ENCODE peak calls at places on chromosome 6, in four cellular contexts. One of them, this sample, is unnamed.

GRCh38 chr6:51594981-51595380 is 492.4 kb downstream of the PKHD1 start:
- DNase-seq in GM12878: no peak
- DNase-seq in K562: no peak
- DNase-seq in GM12891: no peak
- DNase-seq in this sample: no peak

GRCh38 chr6:113776998-113777397 is 80.1 kb upstream of the MARCKS start:
- DNase-seq in GM12878: no peak
- DNase-seq in K562: no peak
- DNase-seq in GM12891: no peak
- DNase-seq in this sample: no peak

GRCh38 chr6:90319044-90319443 is 22.4 kb upstream of the BACH2 start:
- DNase-seq in GM12878: no peak
- DNase-seq in K562: peak
- DNase-seq in GM12891: no peak
- DNase-seq in this sample: no peak

GRCh38 chr6:126721581-126722145 is 381.7 kb downstream of the CENPW start:
- DNase-seq in GM12878: no peak
- DNase-seq in K562: no peak
- DNase-seq in GM12891: no peak
- DNase-seq in this sample: no peak

GRCh38 chr6:11433860-11434259 is 103.7 kb upstream of the TMEM170B start:
- DNase-seq in GM12878: no peak
- DNase-seq in K562: no peak
- DNase-seq in GM12891: no peak
- DNase-seq in this sample: no peak

GRCh38 chr6:11083491-11083890 is 10.1 kb upstream of the SMIM13 start:
- DNase-seq in GM12878: no peak
- DNase-seq in K562: no peak
- DNase-seq in GM12891: no peak
- DNase-seq in this sample: no peak

GRCh38 chr6:45448417-45449389 is 71.0 kb upstream of the SUPT3H start:
- DNase-seq in GM12878: no peak
- DNase-seq in K562: no peak
- DNase-seq in GM12891: no peak
- DNase-seq in this sample: no peak

GRCh38 chr6:168704678-168705077 is 263.7 kb downstream of the SMOC2 start:
- DNase-seq in GM12878: no peak
- DNase-seq in K562: no peak
- DNase-seq in GM12891: no peak
- DNase-seq in this sample: no peak

GRCh38 chr6:37485259-37485658 is 14.4 kb downstream of the CCDC167 start:
- DNase-seq in GM12878: no peak
- DNase-seq in K562: peak
- DNase-seq in GM12891: no peak
- DNase-seq in this sample: no peak

GRCh38 chr6:44266347-44266746 is 996 bp upstream of the NFKBIE start:
- DNase-seq in GM12878: no peak
- DNase-seq in K562: no peak
- DNase-seq in GM12891: no peak
- DNase-seq in this sample: no peak

GRCh38 chr6:16494781-16495180 is 256.4 kb downstream of the GMPR start:
- DNase-seq in GM12878: peak
- DNase-seq in K562: no peak
- DNase-seq in GM12891: no peak
- DNase-seq in this sample: no peak

GRCh38 chr6:135159531-135159930 is 21.6 kb upstream of the MYB start:
- DNase-seq in GM12878: no peak
- DNase-seq in K562: no peak
- DNase-seq in GM12891: no peak
- DNase-seq in this sample: peak

GRCh38 chr6:87654880-87655454 is 47.1 kb downstream of the AKIRIN2 start:
- DNase-seq in GM12878: no peak
- DNase-seq in K562: no peak
- DNase-seq in GM12891: no peak
- DNase-seq in this sample: no peak

GRCh38 chr6:109379706-109380105 is 2.6 kb downstream of the CD164 start:
- DNase-seq in GM12878: no peak
- DNase-seq in K562: no peak
- DNase-seq in GM12891: no peak
- DNase-seq in this sample: no peak

GRCh38 chr6:51152594-51152993 is 333.9 kb downstream of the TFAP2B start:
- DNase-seq in GM12878: no peak
- DNase-seq in K562: peak
- DNase-seq in GM12891: no peak
- DNase-seq in this sample: no peak

GRCh38 chr6:1105833-1106400 is 206.0 kb upstream of the FOXQ1 start:
- DNase-seq in GM12878: no peak
- DNase-seq in K562: no peak
- DNase-seq in GM12891: no peak
- DNase-seq in this sample: no peak

GRCh38 chr6:15626160-15626559 is 36.7 kb downstream of the DTNBP1 start:
- DNase-seq in GM12878: no peak
- DNase-seq in K562: no peak
- DNase-seq in GM12891: no peak
- DNase-seq in this sample: no peak

GRCh38 chr6:104625536-104625935 is 234.2 kb downstream of the HACE1 start:
- DNase-seq in GM12878: no peak
- DNase-seq in K562: no peak
- DNase-seq in GM12891: no peak
- DNase-seq in this sample: no peak

GRCh38 chr6:68279793-68280557 is 355.1 kb upstream of the ADGRB3 start:
- DNase-seq in GM12878: no peak
- DNase-seq in K562: peak
- DNase-seq in GM12891: no peak
- DNase-seq in this sample: no peak

GRCh38 chr6:136782021-136782770 is 10.1 kb downstream of the MAP3K5 start:
- DNase-seq in GM12878: no peak
- DNase-seq in K562: no peak
- DNase-seq in GM12891: no peak
- DNase-seq in this sample: no peak

GRCh38 chr6:37630281-37630799 is 67.3 kb downstream of the MDGA1 start:
- DNase-seq in GM12878: no peak
- DNase-seq in K562: peak
- DNase-seq in GM12891: no peak
- DNase-seq in this sample: no peak

GRCh38 chr6:136031982-136032381 is 180.5 kb downstream of the PDE7B start:
- DNase-seq in GM12878: no peak
- DNase-seq in K562: peak
- DNase-seq in GM12891: no peak
- DNase-seq in this sample: no peak

DNA sequence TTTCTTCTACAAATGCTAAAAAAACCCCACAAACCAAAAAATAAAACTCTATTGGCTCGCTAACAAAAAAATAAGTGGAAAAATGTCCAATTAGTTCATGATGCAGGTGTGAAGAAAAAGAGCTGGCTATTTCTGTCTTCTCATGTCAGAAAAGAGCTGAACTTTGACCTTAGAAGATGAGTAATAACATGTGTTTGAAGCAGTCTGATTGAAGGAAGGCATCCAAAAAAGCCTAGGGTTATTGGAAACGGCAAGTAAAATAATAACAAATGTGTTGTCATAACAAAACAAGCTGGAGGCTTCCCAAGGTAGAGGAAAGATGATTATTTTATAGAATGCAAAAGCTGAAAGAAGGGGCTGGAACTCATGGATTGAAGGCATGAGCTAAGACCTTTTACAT is 94.3 kb upstream of the FAM184A start:
- DNase-seq in GM12878: no peak
- DNase-seq in K562: peak
- DNase-seq in GM12891: no peak
- DNase-seq in this sample: no peak
- TF ChIP-seq SPI1 in GM12878: no peak
- TF ChIP-seq SPI1 in K562: no peak
- TF ChIP-seq SPI1 in GM12891: no peak
- TF ChIP-seq SPI1 in this sample: no peak

GRCh38 chr6:81909981-81910910 is 157.8 kb upstream of the TENT5A start:
- DNase-seq in GM12878: no peak
- DNase-seq in K562: no peak
- DNase-seq in GM12891: no peak
- DNase-seq in this sample: no peak
- TF ChIP-seq SPI1 in GM12878: no peak
- TF ChIP-seq SPI1 in K562: no peak
- TF ChIP-seq SPI1 in GM12891: no peak
- TF ChIP-seq SPI1 in this sample: no peak

DNA sequence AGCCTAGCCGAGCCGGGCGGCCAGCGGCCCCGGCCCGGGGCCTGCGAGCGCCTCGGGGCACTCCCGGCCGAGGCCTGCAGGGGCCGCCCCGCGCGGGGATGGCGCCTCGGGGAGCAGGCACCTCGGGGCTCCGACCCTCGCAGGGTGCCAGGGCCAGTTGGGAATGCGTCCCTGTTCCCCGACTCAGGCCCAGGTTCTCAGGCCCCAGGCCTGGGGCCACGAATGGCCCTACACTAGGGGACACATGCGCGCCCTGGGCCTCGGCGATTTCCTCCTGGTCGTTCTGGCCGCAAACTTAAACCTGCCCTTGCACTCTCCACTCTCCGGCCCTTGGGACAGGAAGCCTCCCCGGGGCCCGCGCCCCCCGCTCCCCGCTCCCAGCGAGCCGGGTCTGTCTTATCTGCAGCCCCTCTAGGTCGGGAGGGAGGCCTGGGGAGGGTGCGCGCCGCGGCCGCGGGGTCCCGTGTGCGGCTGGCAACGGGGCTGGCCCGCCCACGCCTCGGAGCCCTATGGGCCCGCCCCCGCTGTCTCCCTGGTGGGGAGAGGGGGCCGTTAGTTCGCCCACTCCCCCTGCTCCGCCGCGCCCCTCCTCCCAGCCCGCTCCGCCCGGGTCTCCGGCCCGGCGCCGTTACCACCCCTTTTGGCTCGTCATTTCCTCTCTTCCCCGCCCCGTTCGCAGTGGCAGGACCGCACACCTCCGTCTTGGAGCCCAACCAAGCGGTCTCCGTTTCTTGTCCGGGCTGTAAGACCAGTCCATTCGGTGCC is 611 bp downstream of the NFYA start:
- DNase-seq in GM12878: peak
- DNase-seq in K562: peak
- DNase-seq in GM12891: peak
- DNase-seq in this sample: peak
- TF ChIP-seq SPI1 in GM12878: peak
- TF ChIP-seq SPI1 in K562: peak
- TF ChIP-seq SPI1 in GM12891: peak
- TF ChIP-seq SPI1 in this sample: peak

DNA sequence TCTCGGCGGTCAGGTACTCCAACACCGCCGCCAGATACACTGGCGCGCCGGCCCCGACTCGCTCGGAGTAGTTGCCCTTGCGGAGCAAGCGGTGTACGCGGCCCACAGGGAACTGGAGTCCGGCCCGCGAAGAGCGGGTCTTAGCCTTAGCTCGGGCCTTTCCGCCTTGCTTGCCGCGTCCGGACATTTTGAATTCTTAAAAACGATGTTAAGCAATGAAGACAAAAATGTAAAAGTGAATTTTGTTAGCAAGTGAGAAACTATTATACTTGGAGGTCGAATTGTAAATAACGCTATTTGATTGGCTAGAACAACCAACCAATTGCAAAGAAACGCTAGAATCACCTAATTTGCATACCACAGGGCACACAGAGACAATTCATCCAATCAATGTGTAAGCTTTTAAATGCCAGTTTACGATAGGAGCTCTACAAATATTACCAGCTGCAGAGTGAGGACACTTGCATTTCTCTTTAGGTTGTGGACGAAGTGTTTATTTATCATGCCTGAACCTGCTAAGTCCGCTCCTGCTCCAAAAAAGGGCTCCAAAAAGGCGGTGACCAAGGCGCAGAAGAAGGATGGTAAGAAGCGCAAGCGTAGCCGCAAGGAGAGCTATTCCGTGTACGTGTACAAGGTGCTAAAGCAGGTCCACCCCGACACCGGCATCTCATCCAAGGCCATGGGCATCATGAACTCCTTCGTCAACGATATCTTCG is 112.0 kb downstream of the HFE start:
- DNase-seq in GM12878: peak
- DNase-seq in K562: peak
- DNase-seq in GM12891: no peak
- DNase-seq in this sample: peak
- TF ChIP-seq SPI1 in GM12878: no peak
- TF ChIP-seq SPI1 in K562: no peak
- TF ChIP-seq SPI1 in GM12891: no peak
- TF ChIP-seq SPI1 in this sample: no peak

GRCh38 chr6:12593720-12594540 is 122.6 kb upstream of the PHACTR1 start:
- DNase-seq in GM12878: no peak
- DNase-seq in K562: peak
- DNase-seq in GM12891: no peak
- DNase-seq in this sample: no peak

GRCh38 chr6:12594541-12594893 is 122.0 kb upstream of the PHACTR1 start:
- DNase-seq in GM12878: no peak
- DNase-seq in K562: no peak
- DNase-seq in GM12891: no peak
- DNase-seq in this sample: no peak

GRCh38 chr6:12598919-12599318 is 117.6 kb upstream of the PHACTR1 start:
- DNase-seq in GM12878: no peak
- DNase-seq in K562: no peak
- DNase-seq in GM12891: no peak
- DNase-seq in this sample: no peak

GRCh38 chr6:12592634-12593033 is 123.9 kb upstream of the PHACTR1 start:
- DNase-seq in GM12878: no peak
- DNase-seq in K562: no peak
- DNase-seq in GM12891: no peak
- DNase-seq in this sample: no peak

DNA sequence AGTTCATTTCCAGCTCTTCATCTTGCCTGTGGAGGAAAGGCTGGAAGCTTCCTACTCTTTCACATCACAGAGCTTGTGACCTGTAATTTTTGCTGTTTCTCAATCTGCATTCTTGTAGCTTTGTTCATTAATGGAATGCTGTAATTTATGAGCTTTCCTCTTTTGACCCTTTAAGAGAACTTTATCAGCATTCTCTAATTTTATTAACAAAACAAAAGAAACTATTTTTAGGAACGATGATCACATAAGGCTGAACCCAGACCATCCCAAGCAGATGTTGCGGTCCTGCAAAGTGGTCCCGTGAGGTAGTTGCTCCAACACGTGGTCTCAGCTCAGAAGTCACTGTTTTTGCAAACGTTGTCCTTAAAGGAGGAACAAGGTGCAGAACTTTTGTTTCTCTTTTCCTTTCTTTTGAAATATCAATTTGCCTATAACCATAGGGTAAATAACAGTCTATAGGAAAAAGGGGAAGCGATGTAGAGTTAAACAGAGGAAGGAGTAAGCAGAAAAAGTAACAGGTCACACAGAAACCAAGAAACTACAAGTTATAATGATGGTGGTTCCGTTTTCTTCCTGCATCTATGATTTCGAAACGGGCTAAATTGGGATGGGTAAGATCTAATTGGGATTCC is 121.3 kb upstream of the PHACTR1 start:
- DNase-seq in GM12878: no peak
- DNase-seq in K562: no peak
- DNase-seq in GM12891: no peak
- DNase-seq in this sample: peak
- TF ChIP-seq SPI1 in GM12878: peak
- TF ChIP-seq SPI1 in K562: no peak
- TF ChIP-seq SPI1 in GM12891: peak
- TF ChIP-seq SPI1 in this sample: peak